ENCODE peak calls at places on chromosomes 2 and 18, in ten cellular contexts. C is hypothalamus; Y is retina; Q is SW 1271; D is activated T-cell treated with anti-CD3 and anti-CD28 coated beads, Interleukin-2, amount 50 U/mL, for 1 hour; O is fibroblast of the aortic adventitia; B is astrocyte of the spinal cord; K is NCI-H1092 treated with DMSO at 0.1 percent for 48 hours; G is cardiac muscle cell; X is MM.1S. N is an unnamed sample.

GRCh38 chr2:199804831-199805230 is 46.2 kb downstream of the FTCDNL1 start:
- DNase-seq in G (no peak), C (no peak), Q (no peak), D (no peak), K (peak), O (no peak), Y (no peak), X (no peak), B (no peak), N (no peak)

GRCh38 chr2:113225505-113226259 is 51.9 kb downstream of the PSD4 start:
- DNase-seq in O (no peak), C (no peak), K (peak), X (no peak), Q (no peak), B (peak), G (no peak), D (no peak), Y (peak), N (no peak)

GRCh38 chr2:8134105-8134903 is 547.6 kb upstream of the ID2 start:
- DNase-seq in O (no peak), G (no peak), K (peak), Y (no peak), C (no peak), X (no peak), B (no peak), D (no peak), Q (no peak), N (no peak)

GRCh38 chr2:47869859-47870258 is 36.4 kb downstream of the FBXO11 start:
- DNase-seq in Q (no peak), G (no peak), O (peak), B (peak), C (no peak), Y (no peak), D (no peak), X (no peak), K (no peak), N (no peak)

GRCh38 chr2:23401427-23402204 is 16.6 kb downstream of the KLHL29 start:
- DNase-seq in G (no peak), Y (no peak), O (no peak), X (no peak), C (no peak), B (no peak), Q (no peak), K (no peak), D (no peak), N (no peak)

GRCh38 chr2:161836664-161837063 is 212.4 kb downstream of the SLC4A10 start:
- DNase-seq in G (no peak), D (no peak), B (no peak), K (no peak), O (no peak), X (no peak), Y (no peak), C (no peak), Q (no peak), N (no peak)

GRCh38 chr2:263774-264492 is at the start of gene SH3YL1:
- DNase-seq in O (peak), G (peak), C (no peak), X (no peak), B (no peak), Y (peak), Q (no peak), K (no peak), D (peak), N (no peak)

GRCh38 chr2:28344756-28345291 is 47.8 kb upstream of the FOSL2 start:
- DNase-seq in Q (no peak), X (no peak), Y (no peak), O (no peak), G (no peak), C (no peak), B (no peak), D (no peak), K (no peak), N (no peak)

GRCh38 chr18:12008181-12008767 is 27.0 kb downstream of the IMPA2 start:
- DNase-seq in D (no peak), G (no peak), B (no peak), C (no peak), Y (no peak), K (no peak), O (no peak), Q (no peak), X (no peak), N (no peak)

GRCh38 chr18:68660355-68661183 is 54.3 kb downstream of the TMX3 start:
- DNase-seq in B (peak), Q (no peak), C (no peak), G (peak), Y (peak), D (no peak), K (peak), X (peak), O (peak), N (no peak)

GRCh38 chr2:190869721-190870120 is 10.9 kb upstream of the GLS start:
- DNase-seq in C (no peak), O (no peak), X (no peak), K (no peak), D (no peak), Y (no peak), B (no peak), G (no peak), Q (no peak), N (no peak)

GRCh38 chr2:134712334-134712733 is 6.5 kb downstream of the TMEM163 start:
- DNase-seq in Q (no peak), X (no peak), D (no peak), Y (no peak), O (no peak), C (no peak), G (no peak), B (no peak), K (no peak), N (no peak)

GRCh38 chr2:183166210-183166609 is 42.0 kb downstream of the NUP35 start:
- DNase-seq in B (no peak), C (no peak), D (no peak), X (no peak), Q (no peak), O (no peak), Y (no peak), G (no peak), K (no peak), N (no peak)

GRCh38 chr2:43149482-43150107 is 76.8 kb downstream of the ZFP36L2 start:
- DNase-seq in K (no peak), Y (no peak), X (peak), Q (no peak), B (no peak), O (no peak), D (no peak), C (no peak), G (no peak), N (no peak)

GRCh38 chr18:26965206-26965605 is 99.7 kb upstream of the AQP4 start:
- DNase-seq in X (no peak), B (no peak), G (no peak), K (no peak), Q (no peak), O (no peak), Y (no peak), D (no peak), C (no peak), N (no peak)

GRCh38 chr2:144683955-144684354 is 164.0 kb upstream of the ZEB2 start:
- DNase-seq in O (no peak), X (no peak), G (no peak), D (no peak), C (no peak), Y (no peak), K (no peak), Q (no peak), B (no peak), N (no peak)

GRCh38 chr2:153519260-153519875 is 40.8 kb upstream of the RPRM start:
- DNase-seq in O (peak), Q (peak), G (peak), X (peak), K (peak), D (peak), C (no peak), Y (peak), B (peak), N (no peak)

GRCh38 chr2:121633463-121633862 is 15.8 kb downstream of the CLASP1 start:
- DNase-seq in O (no peak), Q (no peak), Y (no peak), D (no peak), X (no peak), B (no peak), K (no peak), C (no peak), G (no peak), N (no peak)

GRCh38 chr18:26579941-26580618 is 31.7 kb upstream of the KCTD1 start:
- DNase-seq in Y (no peak), K (no peak), X (no peak), C (no peak), G (no peak), D (no peak), O (peak), B (no peak), Q (no peak), N (no peak)

GRCh38 chr18:53701697-53702096 is 522.8 kb downstream of the MBD2 start:
- DNase-seq in B (no peak), D (no peak), Q (no peak), O (no peak), C (no peak), Y (no peak), X (peak), K (no peak), G (no peak), N (no peak)